ENCODE peak calls at places on chromosomes 11 and 22, in nine cellular contexts. One of them, this sample, is unnamed.

GRCh38 chr11:35376613-35377012 is 42.7 kb downstream of the SLC1A2 start:
- DNase-seq in BE2C: no peak
- DNase-seq in MCF 10A: no peak
- DNase-seq in WTC11: no peak
- DNase-seq in psoas muscle: no peak
- DNase-seq in Calu3: no peak
- DNase-seq in Panc1: no peak
- DNase-seq in body of pancreas: no peak
- DNase-seq in SK-N-SH: peak; percentile 48
- DNase-seq in this sample: no peak

GRCh38 chr11:17786824-17787525 is 52.4 kb downstream of the KCNC1 start:
- DNase-seq in BE2C: no peak
- DNase-seq in MCF 10A: peak; percentile 86
- DNase-seq in WTC11: no peak
- DNase-seq in psoas muscle: no peak
- DNase-seq in Calu3: peak; percentile 17
- DNase-seq in Panc1: no peak
- DNase-seq in body of pancreas: no peak
- DNase-seq in SK-N-SH: no peak
- DNase-seq in this sample: no peak

GRCh38 chr22:39558254-39558727 is 12.3 kb upstream of the CACNA1I start:
- DNase-seq in BE2C: no peak
- DNase-seq in MCF 10A: no peak
- DNase-seq in WTC11: no peak
- DNase-seq in psoas muscle: no peak
- DNase-seq in Calu3: no peak
- DNase-seq in Panc1: no peak
- DNase-seq in body of pancreas: no peak
- DNase-seq in SK-N-SH: peak; percentile 41
- DNase-seq in this sample: no peak

GRCh38 chr11:92224394-92225205 is at the start of gene FAT3:
- DNase-seq in BE2C: peak; percentile 75
- DNase-seq in MCF 10A: no peak
- DNase-seq in WTC11: peak; percentile 74
- DNase-seq in psoas muscle: peak; percentile 35
- DNase-seq in Calu3: peak; percentile 48
- DNase-seq in Panc1: no peak
- DNase-seq in body of pancreas: peak; percentile 6
- DNase-seq in SK-N-SH: peak; percentile 83
- DNase-seq in this sample: peak; percentile 77

GRCh38 chr11:24239016-24239720 is 257.7 kb upstream of the LUZP2 start:
- DNase-seq in BE2C: no peak
- DNase-seq in MCF 10A: no peak
- DNase-seq in WTC11: no peak
- DNase-seq in psoas muscle: no peak
- DNase-seq in Calu3: no peak
- DNase-seq in Panc1: no peak
- DNase-seq in body of pancreas: no peak
- DNase-seq in SK-N-SH: no peak
- DNase-seq in this sample: no peak

GRCh38 chr11:96337541-96338530 is 5.2 kb downstream of the MAML2 start:
- DNase-seq in BE2C: no peak
- DNase-seq in MCF 10A: no peak
- DNase-seq in WTC11: no peak
- DNase-seq in psoas muscle: no peak
- DNase-seq in Calu3: no peak
- DNase-seq in Panc1: no peak
- DNase-seq in body of pancreas: peak; percentile 43
- DNase-seq in SK-N-SH: no peak
- DNase-seq in this sample: no peak

GRCh38 chr11:100939581-100939980 is 190.0 kb downstream of the PGR start:
- DNase-seq in BE2C: no peak
- DNase-seq in MCF 10A: no peak
- DNase-seq in WTC11: no peak
- DNase-seq in psoas muscle: no peak
- DNase-seq in Calu3: no peak
- DNase-seq in Panc1: no peak
- DNase-seq in body of pancreas: no peak
- DNase-seq in SK-N-SH: no peak
- DNase-seq in this sample: no peak

GRCh38 chr11:57874981-57875380 is 113.4 kb downstream of the CTNND1 start:
- DNase-seq in BE2C: no peak
- DNase-seq in MCF 10A: no peak
- DNase-seq in WTC11: no peak
- DNase-seq in psoas muscle: no peak
- DNase-seq in Calu3: no peak
- DNase-seq in Panc1: no peak
- DNase-seq in body of pancreas: no peak
- DNase-seq in SK-N-SH: no peak
- DNase-seq in this sample: no peak

GRCh38 chr11:127656266-127656879 is 655.8 kb upstream of the KIRREL3 start:
- DNase-seq in BE2C: no peak
- DNase-seq in MCF 10A: no peak
- DNase-seq in WTC11: no peak
- DNase-seq in psoas muscle: no peak
- DNase-seq in Calu3: no peak
- DNase-seq in Panc1: no peak
- DNase-seq in body of pancreas: no peak
- DNase-seq in SK-N-SH: no peak
- DNase-seq in this sample: no peak

GRCh38 chr11:79486239-79486984 is 45.6 kb upstream of the TENM4 start:
- DNase-seq in BE2C: no peak
- DNase-seq in MCF 10A: no peak
- DNase-seq in WTC11: no peak
- DNase-seq in psoas muscle: no peak
- DNase-seq in Calu3: no peak
- DNase-seq in Panc1: no peak
- DNase-seq in body of pancreas: no peak
- DNase-seq in SK-N-SH: no peak
- DNase-seq in this sample: no peak

DNA sequence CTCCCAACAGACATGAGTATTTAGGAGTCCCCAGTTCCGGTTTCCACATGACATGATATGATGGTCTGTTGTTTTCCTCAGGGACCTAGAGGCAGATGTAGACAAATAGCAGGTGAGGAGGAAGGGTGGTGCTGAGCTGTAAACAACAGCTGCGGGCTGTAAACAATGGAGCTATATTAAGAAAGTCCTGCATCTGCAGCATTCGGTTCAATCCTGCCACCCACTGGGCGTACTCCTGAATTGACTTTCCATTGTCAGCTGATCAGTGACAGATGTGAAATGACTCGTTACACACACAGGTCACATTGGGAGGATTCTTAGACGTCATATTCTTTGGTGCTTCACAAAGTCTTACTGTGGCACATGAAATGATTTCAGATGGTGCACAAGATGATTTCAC is 26.8 kb upstream of the RAG1 start:
- DNase-seq in BE2C: peak; percentile 47
- DNase-seq in MCF 10A: peak; percentile 57
- DNase-seq in WTC11: peak; percentile 25
- DNase-seq in psoas muscle: peak; percentile 14
- DNase-seq in Calu3: peak; percentile 55
- DNase-seq in Panc1: peak; percentile 56
- DNase-seq in body of pancreas: peak; percentile 51
- DNase-seq in SK-N-SH: peak; percentile 37
- DNase-seq in this sample: no peak
- TF ChIP-seq CTCF in BE2C: peak; percentile 56
- TF ChIP-seq CTCF in MCF 10A: peak; percentile 33
- TF ChIP-seq CTCF in WTC11: no peak
- TF ChIP-seq CTCF in psoas muscle: peak; percentile 38
- TF ChIP-seq CTCF in Calu3: peak; percentile 33
- TF ChIP-seq CTCF in Panc1: peak; percentile 71
- TF ChIP-seq CTCF in body of pancreas: no peak
- TF ChIP-seq CTCF in SK-N-SH: peak; percentile 43
- TF ChIP-seq CTCF in this sample: no peak

DNA sequence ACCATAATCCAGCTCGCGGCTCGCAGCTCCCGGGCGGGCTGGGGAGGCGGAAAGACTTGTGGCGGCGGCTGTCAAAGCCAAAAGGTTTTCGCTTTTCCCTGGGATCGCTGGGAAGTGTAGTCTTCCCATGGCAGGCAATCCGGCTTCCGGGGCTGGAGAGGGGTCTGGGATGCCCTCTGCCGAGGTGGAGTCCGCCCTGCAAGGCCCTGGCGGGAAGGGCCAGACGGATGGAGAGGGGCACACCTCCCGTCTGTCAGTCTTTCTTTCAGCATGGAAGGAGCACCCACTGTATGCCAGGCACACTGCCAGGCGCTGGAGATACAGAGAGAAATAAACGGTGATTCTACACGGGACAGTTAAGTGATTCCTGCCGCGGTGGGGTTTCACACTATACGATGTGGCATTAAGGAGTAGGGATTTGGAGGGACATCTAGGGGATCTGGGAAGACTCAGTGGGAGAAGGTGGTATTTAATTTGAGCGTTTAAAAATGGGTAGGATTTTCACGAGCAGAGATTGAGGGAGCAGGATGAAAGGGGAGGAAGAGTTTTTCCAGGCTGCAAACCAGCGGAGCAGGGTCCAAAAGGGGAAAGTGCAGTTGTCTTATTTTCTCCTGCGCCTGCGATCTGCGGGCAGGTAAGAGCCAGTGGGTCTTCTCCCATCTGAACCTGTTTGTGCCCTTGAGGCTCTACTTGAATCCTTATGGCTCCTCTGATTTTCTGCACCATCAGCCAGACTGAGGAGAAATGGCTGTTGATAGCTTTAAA is at the start of gene BACE1:
- DNase-seq in BE2C: peak; percentile 92
- DNase-seq in MCF 10A: peak; percentile 85
- DNase-seq in WTC11: peak; percentile 91
- DNase-seq in psoas muscle: peak; percentile 83
- DNase-seq in Calu3: peak; percentile 73
- DNase-seq in Panc1: peak; percentile 46
- DNase-seq in body of pancreas: peak; percentile 90
- DNase-seq in SK-N-SH: peak; percentile 96
- DNase-seq in this sample: peak; percentile 50
- TF ChIP-seq CTCF in BE2C: peak; percentile 59
- TF ChIP-seq CTCF in MCF 10A: no peak
- TF ChIP-seq CTCF in WTC11: no peak
- TF ChIP-seq CTCF in psoas muscle: peak; percentile 31
- TF ChIP-seq CTCF in Calu3: no peak
- TF ChIP-seq CTCF in Panc1: no peak
- TF ChIP-seq CTCF in body of pancreas: peak; percentile 12
- TF ChIP-seq CTCF in SK-N-SH: peak; percentile 54
- TF ChIP-seq CTCF in this sample: no peak

GRCh38 chr22:35368386-35368785 is 12.5 kb upstream of the HMOX1 start:
- DNase-seq in BE2C: no peak
- DNase-seq in MCF 10A: no peak
- DNase-seq in WTC11: no peak
- DNase-seq in psoas muscle: no peak
- DNase-seq in Calu3: no peak
- DNase-seq in Panc1: no peak
- DNase-seq in body of pancreas: no peak
- DNase-seq in SK-N-SH: no peak
- DNase-seq in this sample: no peak

GRCh38 chr22:35369996-35370395 is 10.9 kb upstream of the HMOX1 start:
- DNase-seq in BE2C: no peak
- DNase-seq in MCF 10A: no peak
- DNase-seq in WTC11: no peak
- DNase-seq in psoas muscle: no peak
- DNase-seq in Calu3: no peak
- DNase-seq in Panc1: no peak
- DNase-seq in body of pancreas: no peak
- DNase-seq in SK-N-SH: no peak
- DNase-seq in this sample: no peak

GRCh38 chr22:35363571-35364086 is 17.3 kb upstream of the HMOX1 start:
- DNase-seq in BE2C: no peak
- DNase-seq in MCF 10A: no peak
- DNase-seq in WTC11: no peak
- DNase-seq in psoas muscle: no peak
- DNase-seq in Calu3: no peak
- DNase-seq in Panc1: no peak
- DNase-seq in body of pancreas: no peak
- DNase-seq in SK-N-SH: no peak
- DNase-seq in this sample: no peak

DNA sequence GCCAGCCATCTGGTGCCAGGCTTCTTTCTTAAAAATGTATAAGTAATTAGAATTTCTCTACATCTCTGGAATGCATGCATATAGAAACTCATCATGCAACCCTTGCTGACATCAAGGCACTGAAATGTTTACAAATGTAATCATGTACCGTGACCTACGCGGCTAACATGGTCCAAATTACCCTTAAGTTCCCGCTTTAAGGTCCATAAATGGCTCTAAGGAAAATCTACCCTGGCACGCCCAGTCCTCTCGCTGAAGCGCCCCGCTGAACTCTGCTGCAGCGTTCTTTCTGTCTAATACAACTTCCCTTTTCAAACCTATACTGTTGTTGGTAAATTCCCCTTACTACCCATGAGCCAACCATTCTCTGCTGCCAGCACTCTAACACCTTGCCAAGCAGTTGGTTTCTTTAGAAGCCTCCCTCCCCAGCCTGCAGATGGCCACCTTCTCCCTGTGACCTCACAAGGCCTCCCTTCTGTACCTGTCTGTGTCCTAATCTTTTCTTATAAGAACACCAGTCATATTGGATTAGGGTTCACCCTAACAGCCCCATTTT is 13.5 kb upstream of the HMOX1 start:
- DNase-seq in BE2C: no peak
- DNase-seq in MCF 10A: no peak
- DNase-seq in WTC11: no peak
- DNase-seq in psoas muscle: no peak
- DNase-seq in Calu3: no peak
- DNase-seq in Panc1: no peak
- DNase-seq in body of pancreas: peak; percentile 52
- DNase-seq in SK-N-SH: no peak
- DNase-seq in this sample: no peak
- TF ChIP-seq CTCF in BE2C: no peak
- TF ChIP-seq CTCF in MCF 10A: no peak
- TF ChIP-seq CTCF in WTC11: no peak
- TF ChIP-seq CTCF in psoas muscle: no peak
- TF ChIP-seq CTCF in Calu3: no peak
- TF ChIP-seq CTCF in Panc1: no peak
- TF ChIP-seq CTCF in body of pancreas: no peak
- TF ChIP-seq CTCF in SK-N-SH: no peak
- TF ChIP-seq CTCF in this sample: no peak

DNA sequence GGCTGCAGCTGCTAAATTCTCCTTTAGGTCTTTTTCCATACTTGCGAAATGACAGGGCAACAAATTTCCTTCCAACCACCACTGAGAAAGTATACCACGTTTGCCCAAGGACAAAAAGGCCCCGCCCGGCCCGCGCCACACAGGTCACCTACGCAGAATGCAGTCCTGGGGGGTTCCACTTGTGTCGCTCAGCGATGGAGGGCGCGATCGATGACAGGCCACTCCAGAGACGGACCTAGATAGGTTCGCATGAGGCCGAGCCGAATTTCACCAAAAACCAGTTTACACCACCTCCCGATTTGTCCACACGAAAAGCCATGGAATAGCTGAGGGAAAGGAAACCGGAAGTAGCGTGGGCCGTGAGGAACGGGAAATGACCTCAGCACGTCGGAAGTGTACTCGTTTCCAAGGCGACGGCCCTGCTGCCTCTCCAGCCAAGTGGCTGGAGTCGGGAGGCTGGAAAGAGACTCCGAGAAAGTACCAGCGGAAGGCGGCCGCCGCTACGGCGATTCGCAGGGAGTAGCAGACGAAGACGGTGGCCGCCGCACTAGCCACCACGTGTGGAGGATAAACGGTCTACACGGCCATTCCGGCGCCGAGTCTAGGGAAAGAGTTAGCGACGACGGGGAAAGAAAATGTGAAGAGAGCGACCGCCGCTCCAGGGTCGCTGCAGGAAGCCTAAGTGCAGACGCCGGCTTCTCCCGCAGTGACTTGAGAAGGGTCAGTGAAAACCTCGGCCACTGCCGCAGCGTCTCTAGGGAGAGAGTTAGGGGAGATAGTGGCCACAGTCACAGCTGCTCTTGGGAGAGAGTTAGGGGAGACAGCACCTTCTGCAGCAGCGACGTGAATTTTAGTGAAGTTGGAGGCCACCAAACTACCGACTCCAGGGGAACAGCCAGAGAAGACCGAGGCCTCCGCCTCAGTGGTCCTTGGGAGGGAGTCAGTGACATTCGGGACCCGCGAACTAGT is at the start of gene ANKRD42:
- DNase-seq in BE2C: peak; percentile 95
- DNase-seq in MCF 10A: peak; percentile 97
- DNase-seq in WTC11: peak; percentile 87
- DNase-seq in psoas muscle: peak; percentile 91
- DNase-seq in Calu3: peak; percentile 84
- DNase-seq in Panc1: peak; percentile 90
- DNase-seq in body of pancreas: peak; percentile 97
- DNase-seq in SK-N-SH: peak; percentile 86
- DNase-seq in this sample: peak; percentile 70
- TF ChIP-seq CTCF in BE2C: no peak
- TF ChIP-seq CTCF in MCF 10A: no peak
- TF ChIP-seq CTCF in WTC11: no peak
- TF ChIP-seq CTCF in psoas muscle: no peak
- TF ChIP-seq CTCF in Calu3: no peak
- TF ChIP-seq CTCF in Panc1: no peak
- TF ChIP-seq CTCF in body of pancreas: no peak
- TF ChIP-seq CTCF in SK-N-SH: no peak
- TF ChIP-seq CTCF in this sample: no peak